ENCODE peak calls at places on chromosomes 3 and 15, in eight cellular contexts. One of them, this sample, is unnamed.

GRCh38 chr3:138936763-138937689 is 9.9 kb downstream of the FOXL2 start:
- DNase-seq in esophagus squamous epithelium: no peak
- DNase-seq in cardiac muscle cell: no peak
- DNase-seq in type B pancreatic cell: no peak
- DNase-seq in bronchial epithelial cell: no peak
- DNase-seq in H9: no peak
- DNase-seq in lung: no peak
- DNase-seq in pancreas: no peak
- DNase-seq in this sample: no peak

GRCh38 chr3:38354588-38355344 is 8.2 kb downstream of the XYLB start:
- DNase-seq in lung: no peak
- DNase-seq in pancreas: no peak
- DNase-seq in type B pancreatic cell: peak; percentile 20
- DNase-seq in H9: no peak
- DNase-seq in esophagus squamous epithelium: no peak
- DNase-seq in cardiac muscle cell: peak; percentile 80
- DNase-seq in bronchial epithelial cell: peak; percentile 66
- DNase-seq in this sample: no peak

GRCh38 chr3:23263796-23264195 is 60.7 kb downstream of the UBE2E2 start:
- DNase-seq in type B pancreatic cell: no peak
- DNase-seq in esophagus squamous epithelium: no peak
- DNase-seq in bronchial epithelial cell: peak; percentile 83
- DNase-seq in lung: no peak
- DNase-seq in H9: no peak
- DNase-seq in cardiac muscle cell: peak; percentile 29
- DNase-seq in pancreas: no peak
- DNase-seq in this sample: no peak

GRCh38 chr3:147521646-147522045 is 112.5 kb downstream of the ZIC1 start:
- DNase-seq in cardiac muscle cell: peak; percentile 25
- DNase-seq in H9: no peak
- DNase-seq in bronchial epithelial cell: peak; percentile 19
- DNase-seq in pancreas: no peak
- DNase-seq in lung: no peak
- DNase-seq in esophagus squamous epithelium: no peak
- DNase-seq in type B pancreatic cell: no peak
- DNase-seq in this sample: no peak

GRCh38 chr15:96247631-96248305 is 82.7 kb upstream of the NR2F2 start:
- DNase-seq in esophagus squamous epithelium: no peak
- DNase-seq in H9: no peak
- DNase-seq in type B pancreatic cell: no peak
- DNase-seq in cardiac muscle cell: no peak
- DNase-seq in pancreas: no peak
- DNase-seq in bronchial epithelial cell: no peak
- DNase-seq in lung: no peak
- DNase-seq in this sample: no peak

GRCh38 chr15:96336643-96337353 is 6.3 kb downstream of the NR2F2 start:
- DNase-seq in bronchial epithelial cell: no peak
- DNase-seq in lung: no peak
- DNase-seq in type B pancreatic cell: no peak
- DNase-seq in H9: no peak
- DNase-seq in pancreas: no peak
- DNase-seq in esophagus squamous epithelium: no peak
- DNase-seq in cardiac muscle cell: peak; percentile 47
- DNase-seq in this sample: no peak

GRCh38 chr15:47384316-47384715 is 333.0 kb upstream of the SEMA6D start:
- DNase-seq in H9: peak; percentile 33
- DNase-seq in pancreas: no peak
- DNase-seq in esophagus squamous epithelium: no peak
- DNase-seq in bronchial epithelial cell: peak; percentile 94
- DNase-seq in type B pancreatic cell: no peak
- DNase-seq in lung: no peak
- DNase-seq in cardiac muscle cell: peak; percentile 96
- DNase-seq in this sample: no peak

GRCh38 chr15:52678468-52679231 is 538 bp downstream of the ATOSA start:
- DNase-seq in pancreas: peak; percentile 90
- DNase-seq in lung: peak; percentile 67
- DNase-seq in H9: peak; percentile 73
- DNase-seq in esophagus squamous epithelium: peak; percentile 14
- DNase-seq in cardiac muscle cell: peak; percentile 72
- DNase-seq in type B pancreatic cell: peak; percentile 77
- DNase-seq in bronchial epithelial cell: peak; percentile 49
- DNase-seq in this sample: peak; percentile 65

GRCh38 chr15:92907229-92907628 is 7.1 kb downstream of the CHD2 start:
- DNase-seq in H9: no peak
- DNase-seq in bronchial epithelial cell: peak; percentile 45
- DNase-seq in lung: no peak
- DNase-seq in cardiac muscle cell: no peak
- DNase-seq in pancreas: no peak
- DNase-seq in type B pancreatic cell: no peak
- DNase-seq in esophagus squamous epithelium: no peak
- DNase-seq in this sample: no peak

GRCh38 chr3:18425641-18426403 is 683 bp upstream of the SATB1 start:
- DNase-seq in type B pancreatic cell: peak; percentile 77
- DNase-seq in H9: peak; percentile 57
- DNase-seq in esophagus squamous epithelium: no peak
- DNase-seq in lung: peak; percentile 58
- DNase-seq in bronchial epithelial cell: no peak
- DNase-seq in pancreas: peak; percentile 90
- DNase-seq in cardiac muscle cell: peak; percentile 15
- DNase-seq in this sample: peak; percentile 54

GRCh38 chr3:126337980-126338651 is 19.1 kb downstream of the KLF15 start:
- DNase-seq in pancreas: peak; percentile 39
- DNase-seq in H9: no peak
- DNase-seq in esophagus squamous epithelium: no peak
- DNase-seq in cardiac muscle cell: no peak
- DNase-seq in bronchial epithelial cell: no peak
- DNase-seq in lung: no peak
- DNase-seq in type B pancreatic cell: peak; percentile 43
- DNase-seq in this sample: no peak

GRCh38 chr3:119149484-119149883 is 3.5 kb downstream of the TEX55 start:
- DNase-seq in lung: no peak
- DNase-seq in H9: no peak
- DNase-seq in esophagus squamous epithelium: no peak
- DNase-seq in pancreas: no peak
- DNase-seq in type B pancreatic cell: no peak
- DNase-seq in bronchial epithelial cell: peak; percentile 65
- DNase-seq in cardiac muscle cell: peak; percentile 61
- DNase-seq in this sample: no peak

GRCh38 chr3:127411083-127411727 is 123.4 kb upstream of the PRR20G start:
- DNase-seq in H9: peak; percentile 44
- DNase-seq in pancreas: peak; percentile 25
- DNase-seq in bronchial epithelial cell: no peak
- DNase-seq in lung: peak; percentile 26
- DNase-seq in cardiac muscle cell: no peak
- DNase-seq in type B pancreatic cell: no peak
- DNase-seq in esophagus squamous epithelium: no peak
- DNase-seq in this sample: peak; percentile 17

GRCh38 chr3:193572426-193572908 is 17.8 kb upstream of the ATP13A4 start:
- DNase-seq in pancreas: no peak
- DNase-seq in esophagus squamous epithelium: no peak
- DNase-seq in lung: peak; percentile 66
- DNase-seq in H9: peak; percentile 72
- DNase-seq in cardiac muscle cell: peak; percentile 79
- DNase-seq in type B pancreatic cell: no peak
- DNase-seq in bronchial epithelial cell: peak; percentile 61
- DNase-seq in this sample: peak; percentile 37

GRCh38 chr3:124565013-124565412 is 165.2 kb upstream of the UMPS start:
- DNase-seq in cardiac muscle cell: peak; percentile 82
- DNase-seq in bronchial epithelial cell: peak; percentile 62
- DNase-seq in type B pancreatic cell: peak; percentile 78
- DNase-seq in pancreas: peak; percentile 62
- DNase-seq in esophagus squamous epithelium: no peak
- DNase-seq in lung: peak; percentile 79
- DNase-seq in H9: peak; percentile 81
- DNase-seq in this sample: peak; percentile 72

GRCh38 chr3:4580346-4581019 is 87.3 kb downstream of the ITPR1 start:
- DNase-seq in bronchial epithelial cell: no peak
- DNase-seq in lung: no peak
- DNase-seq in cardiac muscle cell: no peak
- DNase-seq in H9: peak; percentile 69
- DNase-seq in esophagus squamous epithelium: no peak
- DNase-seq in pancreas: no peak
- DNase-seq in type B pancreatic cell: no peak
- DNase-seq in this sample: peak; percentile 44

GRCh38 chr3:72836923-72837322 is 11.3 kb downstream of the SHQ1 start:
- DNase-seq in cardiac muscle cell: no peak
- DNase-seq in type B pancreatic cell: no peak
- DNase-seq in pancreas: peak; percentile 74
- DNase-seq in lung: no peak
- DNase-seq in bronchial epithelial cell: no peak
- DNase-seq in H9: no peak
- DNase-seq in esophagus squamous epithelium: no peak
- DNase-seq in this sample: peak; percentile 90

GRCh38 chr15:89104172-89104564 is 15.9 kb downstream of the ABHD2 start:
- DNase-seq in esophagus squamous epithelium: no peak
- DNase-seq in lung: no peak
- DNase-seq in cardiac muscle cell: peak; percentile 93
- DNase-seq in bronchial epithelial cell: no peak
- DNase-seq in H9: no peak
- DNase-seq in pancreas: no peak
- DNase-seq in type B pancreatic cell: no peak
- DNase-seq in this sample: peak; percentile 41

GRCh38 chr3:16511561-16512434 is 1.7 kb downstream of the RFTN1 start:
- DNase-seq in esophagus squamous epithelium: peak; percentile 24
- DNase-seq in H9: peak; percentile 47
- DNase-seq in pancreas: no peak
- DNase-seq in lung: peak; percentile 53
- DNase-seq in type B pancreatic cell: no peak
- DNase-seq in cardiac muscle cell: peak; percentile 85
- DNase-seq in bronchial epithelial cell: peak; percentile 59
- DNase-seq in this sample: peak; percentile 64

GRCh38 chr3:1087066-1087555 is 5.7 kb upstream of the CNTN6 start:
- DNase-seq in esophagus squamous epithelium: no peak
- DNase-seq in pancreas: no peak
- DNase-seq in bronchial epithelial cell: peak; percentile 64
- DNase-seq in type B pancreatic cell: no peak
- DNase-seq in cardiac muscle cell: peak; percentile 89
- DNase-seq in H9: no peak
- DNase-seq in lung: peak; percentile 81
- DNase-seq in this sample: no peak

GRCh38 chr3:1079641-1080040 is 13.2 kb upstream of the CNTN6 start:
- DNase-seq in lung: no peak
- DNase-seq in H9: no peak
- DNase-seq in pancreas: no peak
- DNase-seq in cardiac muscle cell: no peak
- DNase-seq in bronchial epithelial cell: no peak
- DNase-seq in esophagus squamous epithelium: no peak
- DNase-seq in type B pancreatic cell: no peak
- DNase-seq in this sample: no peak

GRCh38 chr3:1082024-1082633 is 10.7 kb upstream of the CNTN6 start:
- DNase-seq in cardiac muscle cell: peak; percentile 48
- DNase-seq in H9: peak; percentile 64
- DNase-seq in pancreas: no peak
- DNase-seq in lung: peak; percentile 53
- DNase-seq in type B pancreatic cell: no peak
- DNase-seq in bronchial epithelial cell: peak; percentile 32
- DNase-seq in esophagus squamous epithelium: no peak
- DNase-seq in this sample: peak; percentile 25
- TF ChIP-seq CTCF in cardiac muscle cell: peak; percentile 52
- TF ChIP-seq CTCF in H9: peak; percentile 86
- TF ChIP-seq CTCF in pancreas: peak; percentile 58
- TF ChIP-seq CTCF in lung: peak; percentile 30
- TF ChIP-seq CTCF in type B pancreatic cell: peak; percentile 83
- TF ChIP-seq CTCF in bronchial epithelial cell: peak; percentile 73
- TF ChIP-seq CTCF in esophagus squamous epithelium: peak; percentile 33
- TF ChIP-seq CTCF in this sample: peak; percentile 62

GRCh38 chr3:177418787-177419186 is 221.5 kb upstream of the TBL1XR1 start:
- DNase-seq in cardiac muscle cell: no peak
- DNase-seq in lung: no peak
- DNase-seq in type B pancreatic cell: no peak
- DNase-seq in pancreas: no peak
- DNase-seq in bronchial epithelial cell: peak; percentile 40
- DNase-seq in H9: no peak
- DNase-seq in esophagus squamous epithelium: no peak
- DNase-seq in this sample: no peak

GRCh38 chr3:177421176-177421782 is 224.0 kb upstream of the TBL1XR1 start:
- DNase-seq in lung: no peak
- DNase-seq in pancreas: no peak
- DNase-seq in esophagus squamous epithelium: no peak
- DNase-seq in H9: no peak
- DNase-seq in bronchial epithelial cell: peak; percentile 14
- DNase-seq in cardiac muscle cell: no peak
- DNase-seq in type B pancreatic cell: no peak
- DNase-seq in this sample: no peak

GRCh38 chr3:177420643-177421042 is 223.4 kb upstream of the TBL1XR1 start:
- DNase-seq in esophagus squamous epithelium: no peak
- DNase-seq in bronchial epithelial cell: no peak
- DNase-seq in H9: no peak
- DNase-seq in type B pancreatic cell: no peak
- DNase-seq in pancreas: no peak
- DNase-seq in cardiac muscle cell: no peak
- DNase-seq in lung: no peak
- DNase-seq in this sample: no peak

GRCh38 chr3:177424541-177424940 is 227.3 kb upstream of the TBL1XR1 start:
- DNase-seq in esophagus squamous epithelium: no peak
- DNase-seq in cardiac muscle cell: no peak
- DNase-seq in lung: no peak
- DNase-seq in bronchial epithelial cell: no peak
- DNase-seq in H9: no peak
- DNase-seq in pancreas: no peak
- DNase-seq in type B pancreatic cell: no peak
- DNase-seq in this sample: no peak

GRCh38 chr3:177419904-177420601 is 222.8 kb upstream of the TBL1XR1 start:
- DNase-seq in type B pancreatic cell: no peak
- DNase-seq in cardiac muscle cell: no peak
- DNase-seq in esophagus squamous epithelium: no peak
- DNase-seq in lung: no peak
- DNase-seq in H9: no peak
- DNase-seq in pancreas: no peak
- DNase-seq in bronchial epithelial cell: no peak
- DNase-seq in this sample: no peak
- TF ChIP-seq CTCF in type B pancreatic cell: no peak
- TF ChIP-seq CTCF in cardiac muscle cell: no peak
- TF ChIP-seq CTCF in esophagus squamous epithelium: no peak
- TF ChIP-seq CTCF in lung: no peak
- TF ChIP-seq CTCF in H9: no peak
- TF ChIP-seq CTCF in pancreas: no peak
- TF ChIP-seq CTCF in bronchial epithelial cell: no peak
- TF ChIP-seq CTCF in this sample: no peak

GRCh38 chr3:172034786-172035685 is 4.3 kb upstream of the FNDC3B start:
- DNase-seq in bronchial epithelial cell: peak; percentile 51
- DNase-seq in H9: peak; percentile 77
- DNase-seq in lung: no peak
- DNase-seq in cardiac muscle cell: peak; percentile 41
- DNase-seq in esophagus squamous epithelium: no peak
- DNase-seq in type B pancreatic cell: no peak
- DNase-seq in pancreas: no peak
- DNase-seq in this sample: no peak
- TF ChIP-seq CTCF in bronchial epithelial cell: peak; percentile 62
- TF ChIP-seq CTCF in H9: peak; percentile 69
- TF ChIP-seq CTCF in lung: peak; percentile 40
- TF ChIP-seq CTCF in cardiac muscle cell: peak; percentile 40
- TF ChIP-seq CTCF in esophagus squamous epithelium: peak; percentile 55
- TF ChIP-seq CTCF in type B pancreatic cell: peak; percentile 63
- TF ChIP-seq CTCF in pancreas: peak; percentile 31
- TF ChIP-seq CTCF in this sample: peak; percentile 60

DNA sequence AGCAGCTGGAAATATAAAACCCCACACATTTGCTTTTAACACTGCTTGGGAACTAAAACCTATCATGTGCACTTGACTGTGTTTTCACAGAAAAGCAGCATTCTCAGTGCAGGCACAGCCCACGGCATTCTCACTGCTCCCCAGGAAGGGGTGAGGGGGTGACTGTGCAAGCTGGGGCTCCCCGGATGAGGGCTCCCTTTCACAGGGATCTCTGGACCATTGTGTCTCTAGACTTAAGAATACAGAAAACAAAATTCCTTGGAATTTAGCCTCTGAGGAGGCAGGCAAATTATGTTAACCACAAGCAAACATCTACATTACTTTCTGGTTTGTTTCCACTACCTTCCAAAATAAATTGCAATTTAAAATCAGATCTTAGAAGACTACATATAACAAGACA is 100.3 kb downstream of the FSIP1 start:
- DNase-seq in H9: no peak
- DNase-seq in pancreas: no peak
- DNase-seq in cardiac muscle cell: no peak
- DNase-seq in esophagus squamous epithelium: no peak
- DNase-seq in bronchial epithelial cell: no peak
- DNase-seq in type B pancreatic cell: no peak
- DNase-seq in lung: no peak
- DNase-seq in this sample: no peak
- TF ChIP-seq CTCF in H9: no peak
- TF ChIP-seq CTCF in pancreas: no peak
- TF ChIP-seq CTCF in cardiac muscle cell: no peak
- TF ChIP-seq CTCF in esophagus squamous epithelium: no peak
- TF ChIP-seq CTCF in bronchial epithelial cell: no peak
- TF ChIP-seq CTCF in type B pancreatic cell: no peak
- TF ChIP-seq CTCF in lung: no peak
- TF ChIP-seq CTCF in this sample: no peak